ENCODE peak calls at places on chromosomes 16 and 17, in seven cellular contexts. J is left lung; M is NCI-H82; L is retina; U is activated CD4-positive, alpha-beta T cell treated with anti-CD3 and anti-CD28 coated beads, Interleukin-2, amount 10 ng/mL, durations not matched to agents 7 days and 5 days; R is GM12892; I is stimulated activated CD4-positive, alpha-beta T cell treated with anti-CD3 and anti-CD28 coated beads, Interleukin-4, amount 100 ng/mL, for 4 hours. A is an unnamed sample.
A peak's percentile ranks its signal among the peaks of the same experiment; 100 is the strongest.

GRCh38 chr17:73956595-73957465 is 246.6 kb upstream of the RPL38 start:
- DNase-seq in J (no peak), M (peak; percentile 87), L (peak; percentile 70), U (peak; percentile 61), R (peak; percentile 51), I (peak; percentile 12), A (peak; percentile 10)

GRCh38 chr17:34313164-34313563 is 6.1 kb upstream of the CCL8 start:
- DNase-seq in J (no peak), M (no peak), L (no peak), U (no peak), R (no peak), I (no peak), A (peak; percentile 73)

GRCh38 chr17:57356153-57356721 is 99.9 kb downstream of the MSI2 start:
- DNase-seq in J (no peak), M (peak; percentile 34), L (no peak), U (no peak), R (no peak), I (no peak), A (no peak)

GRCh38 chr16:21524068-21524751 is 75.2 kb upstream of the METTL9 start:
- DNase-seq in J (peak; percentile 49), M (no peak), L (no peak), U (no peak), R (no peak), I (no peak), A (no peak)

GRCh38 chr17:75557075-75557851 is 30.3 kb upstream of the MYO15B start:
- DNase-seq in J (peak; percentile 81), M (no peak), L (no peak), U (no peak), R (no peak), I (no peak), A (peak; percentile 72)

GRCh38 chr17:29197516-29198272 is 17.5 kb upstream of the MYO18A start:
- DNase-seq in J (no peak), M (no peak), L (no peak), U (no peak), R (no peak), I (no peak), A (no peak)

GRCh38 chr17:38428643-38429371 is 543 bp downstream of the ARHGAP23 start:
- DNase-seq in J (peak; percentile 89), M (no peak), L (peak; percentile 63), U (no peak), R (no peak), I (no peak), A (peak; percentile 65)

GRCh38 chr17:8791910-8792270 is 7.3 kb downstream of the MFSD6L start:
- DNase-seq in J (no peak), M (peak; percentile 28), L (no peak), U (no peak), R (no peak), I (no peak), A (peak; percentile 59)

GRCh38 chr16:1721372-1721771 is 15.4 kb downstream of the MAPK8IP3 start:
- DNase-seq in J (peak; percentile 34), M (no peak), L (no peak), U (no peak), R (no peak), I (no peak), A (no peak)

GRCh38 chr17:79626156-79626890 is 15.5 kb upstream of the RBFOX3 start:
- DNase-seq in J (no peak), M (no peak), L (peak; percentile 1), U (no peak), R (peak; percentile 4), I (no peak), A (no peak)

GRCh38 chr17:75024686-75025397 is 12.4 kb downstream of the MRPL58 start:
- DNase-seq in J (no peak), M (no peak), L (no peak), U (peak; percentile 53), R (no peak), I (no peak), A (no peak)

GRCh38 chr17:48259710-48260291 is 152.2 kb downstream of the SNX11 start:
- DNase-seq in J (no peak), M (peak; percentile 24), L (no peak), U (no peak), R (no peak), I (no peak), A (no peak)

GRCh38 chr16:85402910-85403692 is 210.0 kb upstream of the GSE1 start:
- DNase-seq in J (peak; percentile 45), M (no peak), L (peak; percentile 25), U (no peak), R (no peak), I (no peak), A (peak; percentile 82)

GRCh38 chr17:62703269-62703775 is 75.9 kb downstream of the MRC2 start:
- DNase-seq in J (no peak), M (no peak), L (no peak), U (no peak), R (no peak), I (no peak), A (no peak)

GRCh38 chr16:8972843-8973586 is 9.3 kb upstream of the USP7 start:
- DNase-seq in J (no peak), M (no peak), L (no peak), U (no peak), R (no peak), I (no peak), A (peak; percentile 83)

GRCh38 chr17:9386401-9386800 is 189.2 kb downstream of the STX8 start:
- DNase-seq in J (no peak), M (no peak), L (no peak), U (no peak), R (no peak), I (no peak), A (no peak)

GRCh38 chr17:8324132-8324531 is 14.1 kb downstream of the ARHGEF15 start:
- DNase-seq in J (no peak), M (no peak), L (no peak), U (no peak), R (no peak), I (no peak), A (no peak)